ENCODE peak calls at places on chromosome 22, in eight cellular contexts. One of them, this sample, is unnamed.

GRCh38 chr22:27377901-27378300 is 423.7 kb downstream of the MN1 start:
- DNase-seq in ovary: peak; percentile 70
- DNase-seq in tibial nerve: no peak
- DNase-seq in tibial artery: no peak
- DNase-seq in stomach: peak; percentile 83
- DNase-seq in GM06990: no peak
- DNase-seq in body of pancreas: peak; percentile 97
- DNase-seq in H9: no peak
- DNase-seq in this sample: no peak

GRCh38 chr22:22025320-22026156 is 43.0 kb upstream of the TOP3B start:
- DNase-seq in ovary: no peak
- DNase-seq in tibial nerve: no peak
- DNase-seq in tibial artery: no peak
- DNase-seq in stomach: no peak
- DNase-seq in GM06990: peak; percentile 84
- DNase-seq in body of pancreas: no peak
- DNase-seq in H9: no peak
- DNase-seq in this sample: no peak

GRCh38 chr22:17914474-17914873 is 109.9 kb downstream of the MICAL3 start:
- DNase-seq in ovary: no peak
- DNase-seq in tibial nerve: no peak
- DNase-seq in tibial artery: no peak
- DNase-seq in stomach: no peak
- DNase-seq in GM06990: no peak
- DNase-seq in body of pancreas: no peak
- DNase-seq in H9: no peak
- DNase-seq in this sample: no peak

GRCh38 chr22:27994481-27995331 is 75.7 kb upstream of the PITPNB start:
- DNase-seq in ovary: peak; percentile 23
- DNase-seq in tibial nerve: no peak
- DNase-seq in tibial artery: peak; percentile 17
- DNase-seq in stomach: no peak
- DNase-seq in GM06990: no peak
- DNase-seq in body of pancreas: no peak
- DNase-seq in H9: no peak
- DNase-seq in this sample: no peak

GRCh38 chr22:50505776-50506610 is 1.5 kb downstream of the LMF2 start:
- DNase-seq in ovary: peak; percentile 58
- DNase-seq in tibial nerve: no peak
- DNase-seq in tibial artery: no peak
- DNase-seq in stomach: no peak
- DNase-seq in GM06990: no peak
- DNase-seq in body of pancreas: peak; percentile 85
- DNase-seq in H9: peak; percentile 30
- DNase-seq in this sample: no peak

GRCh38 chr22:26617251-26618199 is at the start of gene CRYBB1:
- DNase-seq in ovary: no peak
- DNase-seq in tibial nerve: no peak
- DNase-seq in tibial artery: peak; percentile 28
- DNase-seq in stomach: no peak
- DNase-seq in GM06990: no peak
- DNase-seq in body of pancreas: peak; percentile 44
- DNase-seq in H9: no peak
- DNase-seq in this sample: no peak

GRCh38 chr22:17578129-17578754 is 14.9 kb downstream of the SLC25A18 start:
- DNase-seq in ovary: peak; percentile 57
- DNase-seq in tibial nerve: peak; percentile 38
- DNase-seq in tibial artery: peak; percentile 48
- DNase-seq in stomach: peak; percentile 77
- DNase-seq in GM06990: no peak
- DNase-seq in body of pancreas: peak; percentile 84
- DNase-seq in H9: no peak
- DNase-seq in this sample: peak; percentile 84

GRCh38 chr22:32328306-32329201 is 29.1 kb upstream of the RFPL3 start:
- DNase-seq in ovary: peak; percentile 10
- DNase-seq in tibial nerve: no peak
- DNase-seq in tibial artery: no peak
- DNase-seq in stomach: peak; percentile 7
- DNase-seq in GM06990: no peak
- DNase-seq in body of pancreas: no peak
- DNase-seq in H9: no peak
- DNase-seq in this sample: peak; percentile 30

GRCh38 chr22:38567531-38568245 is 2.3 kb downstream of the DMC1 start:
- DNase-seq in ovary: no peak
- DNase-seq in tibial nerve: no peak
- DNase-seq in tibial artery: no peak
- DNase-seq in stomach: no peak
- DNase-seq in GM06990: no peak
- DNase-seq in body of pancreas: no peak
- DNase-seq in H9: no peak
- DNase-seq in this sample: no peak

GRCh38 chr22:18056802-18057474 is 20.9 kb upstream of the PEX26 start:
- DNase-seq in ovary: no peak
- DNase-seq in tibial nerve: no peak
- DNase-seq in tibial artery: no peak
- DNase-seq in stomach: no peak
- DNase-seq in GM06990: peak; percentile 81
- DNase-seq in body of pancreas: no peak
- DNase-seq in H9: no peak
- DNase-seq in this sample: no peak

GRCh38 chr22:23315341-23315917 is 135.1 kb downstream of the BCR start:
- DNase-seq in ovary: peak; percentile 86
- DNase-seq in tibial nerve: peak; percentile 56
- DNase-seq in tibial artery: peak; percentile 59
- DNase-seq in stomach: peak; percentile 73
- DNase-seq in GM06990: no peak
- DNase-seq in body of pancreas: peak; percentile 56
- DNase-seq in H9: peak; percentile 82
- DNase-seq in this sample: peak; percentile 75

GRCh38 chr22:24001314-24001713 is 3.9 kb downstream of the GSTT4 start:
- DNase-seq in ovary: no peak
- DNase-seq in tibial nerve: no peak
- DNase-seq in tibial artery: no peak
- DNase-seq in stomach: no peak
- DNase-seq in GM06990: no peak
- DNase-seq in body of pancreas: no peak
- DNase-seq in H9: peak; percentile 69
- DNase-seq in this sample: no peak

GRCh38 chr22:49590381-49590780 is 237.3 kb downstream of the BRD1 start:
- DNase-seq in ovary: no peak
- DNase-seq in tibial nerve: no peak
- DNase-seq in tibial artery: no peak
- DNase-seq in stomach: no peak
- DNase-seq in GM06990: no peak
- DNase-seq in body of pancreas: no peak
- DNase-seq in H9: no peak
- DNase-seq in this sample: no peak

GRCh38 chr22:37507731-37508130 is 11.5 kb downstream of the CARD10 start:
- DNase-seq in ovary: no peak
- DNase-seq in tibial nerve: no peak
- DNase-seq in tibial artery: no peak
- DNase-seq in stomach: no peak
- DNase-seq in GM06990: no peak
- DNase-seq in body of pancreas: no peak
- DNase-seq in H9: no peak
- DNase-seq in this sample: no peak

GRCh38 chr22:32802291-32802826 is 854 bp downstream of the TIMP3 start:
- DNase-seq in ovary: no peak
- DNase-seq in tibial nerve: no peak
- DNase-seq in tibial artery: no peak
- DNase-seq in stomach: no peak
- DNase-seq in GM06990: no peak
- DNase-seq in body of pancreas: no peak
- DNase-seq in H9: no peak
- DNase-seq in this sample: no peak

GRCh38 chr22:35484651-35485372 is 55.8 kb upstream of the RASD2 start:
- DNase-seq in ovary: no peak
- DNase-seq in tibial nerve: no peak
- DNase-seq in tibial artery: no peak
- DNase-seq in stomach: no peak
- DNase-seq in GM06990: no peak
- DNase-seq in body of pancreas: no peak
- DNase-seq in H9: no peak
- DNase-seq in this sample: no peak

GRCh38 chr22:37310815-37311595 is 28.7 kb downstream of the CYTH4 start:
- DNase-seq in ovary: no peak
- DNase-seq in tibial nerve: no peak
- DNase-seq in tibial artery: no peak
- DNase-seq in stomach: no peak
- DNase-seq in GM06990: no peak
- DNase-seq in body of pancreas: peak; percentile 62
- DNase-seq in H9: no peak
- DNase-seq in this sample: peak; percentile 64

GRCh38 chr22:29165336-29166060 is 40.2 kb upstream of the EMID1 start:
- DNase-seq in ovary: peak; percentile 25
- DNase-seq in tibial nerve: no peak
- DNase-seq in tibial artery: no peak
- DNase-seq in stomach: no peak
- DNase-seq in GM06990: no peak
- DNase-seq in body of pancreas: no peak
- DNase-seq in H9: no peak
- DNase-seq in this sample: no peak

GRCh38 chr22:34055525-34056200 is 135.4 kb upstream of the LARGE1 start:
- DNase-seq in ovary: no peak
- DNase-seq in tibial nerve: no peak
- DNase-seq in tibial artery: no peak
- DNase-seq in stomach: peak; percentile 28
- DNase-seq in GM06990: peak; percentile 15
- DNase-seq in body of pancreas: peak; percentile 2
- DNase-seq in H9: peak; percentile 82
- DNase-seq in this sample: no peak

GRCh38 chr22:28899199-28899853 is 16.0 kb downstream of the ZNRF3 start:
- DNase-seq in ovary: peak; percentile 19
- DNase-seq in tibial nerve: no peak
- DNase-seq in tibial artery: no peak
- DNase-seq in stomach: no peak
- DNase-seq in GM06990: no peak
- DNase-seq in body of pancreas: no peak
- DNase-seq in H9: no peak
- DNase-seq in this sample: no peak

GRCh38 chr22:27637604-27638003 is 164.0 kb downstream of the MN1 start:
- DNase-seq in ovary: no peak
- DNase-seq in tibial nerve: no peak
- DNase-seq in tibial artery: no peak
- DNase-seq in stomach: no peak
- DNase-seq in GM06990: no peak
- DNase-seq in body of pancreas: no peak
- DNase-seq in H9: no peak
- DNase-seq in this sample: no peak

GRCh38 chr22:32591620-32592019 is 117.0 kb downstream of the FBXO7 start:
- DNase-seq in ovary: no peak
- DNase-seq in tibial nerve: no peak
- DNase-seq in tibial artery: no peak
- DNase-seq in stomach: no peak
- DNase-seq in GM06990: no peak
- DNase-seq in body of pancreas: no peak
- DNase-seq in H9: no peak
- DNase-seq in this sample: no peak

GRCh38 chr22:35561796-35562526 is 21.3 kb downstream of the RASD2 start:
- DNase-seq in ovary: no peak
- DNase-seq in tibial nerve: no peak
- DNase-seq in tibial artery: no peak
- DNase-seq in stomach: no peak
- DNase-seq in GM06990: no peak
- DNase-seq in body of pancreas: no peak
- DNase-seq in H9: peak; percentile 81
- DNase-seq in this sample: no peak

GRCh38 chr22:48567213-48567975 is 1260.3 kb downstream of the BRD1 start:
- DNase-seq in ovary: no peak
- DNase-seq in tibial nerve: no peak
- DNase-seq in tibial artery: no peak
- DNase-seq in stomach: no peak
- DNase-seq in GM06990: no peak
- DNase-seq in body of pancreas: no peak
- DNase-seq in H9: no peak
- DNase-seq in this sample: no peak
- H3K27me3 ChIP-seq in ovary: no peaks in the 10 kb centered on the region
- H3K27me3 ChIP-seq in tibial nerve: no peaks in the 10 kb centered on the region
- H3K27me3 ChIP-seq in tibial artery: peaks cover 19% of the 10 kb centered on the region
- H3K27me3 ChIP-seq in stomach: peaks cover 64% of the 10 kb centered on the region
- H3K27me3 ChIP-seq in GM06990: no peaks in the 10 kb centered on the region
- H3K27me3 ChIP-seq in body of pancreas: no peaks in the 10 kb centered on the region
- H3K27me3 ChIP-seq in H9: no peaks in the 10 kb centered on the region
- H3K27me3 ChIP-seq in this sample: no peaks in the 10 kb centered on the region

GRCh38 chr22:43529461-43529860 is 117.6 kb downstream of the MPPED1 start:
- DNase-seq in ovary: no peak
- DNase-seq in tibial nerve: no peak
- DNase-seq in tibial artery: no peak
- DNase-seq in stomach: no peak
- DNase-seq in GM06990: no peak
- DNase-seq in body of pancreas: no peak
- DNase-seq in H9: no peak
- DNase-seq in this sample: no peak
- TF ChIP-seq CTCF in ovary: no peak
- TF ChIP-seq CTCF in tibial nerve: no peak
- TF ChIP-seq CTCF in tibial artery: no peak
- TF ChIP-seq CTCF in stomach: no peak
- TF ChIP-seq CTCF in GM06990: no peak
- TF ChIP-seq CTCF in body of pancreas: no peak
- TF ChIP-seq CTCF in H9: no peak
- TF ChIP-seq CTCF in this sample: no peak

GRCh38 chr22:39926175-39927152 is 25.6 kb downstream of the GRAP2 start:
- DNase-seq in ovary: no peak
- DNase-seq in tibial nerve: no peak
- DNase-seq in tibial artery: no peak
- DNase-seq in stomach: no peak
- DNase-seq in GM06990: no peak
- DNase-seq in body of pancreas: peak; percentile 13
- DNase-seq in H9: no peak
- DNase-seq in this sample: no peak
- H3K27me3 ChIP-seq in ovary: no peaks in the 10 kb centered on the region
- H3K27me3 ChIP-seq in tibial nerve: no peaks in the 10 kb centered on the region
- H3K27me3 ChIP-seq in tibial artery: peaks cover 47% of the 10 kb centered on the region
- H3K27me3 ChIP-seq in stomach: peaks cover 40% of the 10 kb centered on the region
- H3K27me3 ChIP-seq in GM06990: no peaks in the 10 kb centered on the region
- H3K27me3 ChIP-seq in body of pancreas: no peaks in the 10 kb centered on the region
- H3K27me3 ChIP-seq in H9: no peaks in the 10 kb centered on the region
- H3K27me3 ChIP-seq in this sample: no peaks in the 10 kb centered on the region

DNA sequence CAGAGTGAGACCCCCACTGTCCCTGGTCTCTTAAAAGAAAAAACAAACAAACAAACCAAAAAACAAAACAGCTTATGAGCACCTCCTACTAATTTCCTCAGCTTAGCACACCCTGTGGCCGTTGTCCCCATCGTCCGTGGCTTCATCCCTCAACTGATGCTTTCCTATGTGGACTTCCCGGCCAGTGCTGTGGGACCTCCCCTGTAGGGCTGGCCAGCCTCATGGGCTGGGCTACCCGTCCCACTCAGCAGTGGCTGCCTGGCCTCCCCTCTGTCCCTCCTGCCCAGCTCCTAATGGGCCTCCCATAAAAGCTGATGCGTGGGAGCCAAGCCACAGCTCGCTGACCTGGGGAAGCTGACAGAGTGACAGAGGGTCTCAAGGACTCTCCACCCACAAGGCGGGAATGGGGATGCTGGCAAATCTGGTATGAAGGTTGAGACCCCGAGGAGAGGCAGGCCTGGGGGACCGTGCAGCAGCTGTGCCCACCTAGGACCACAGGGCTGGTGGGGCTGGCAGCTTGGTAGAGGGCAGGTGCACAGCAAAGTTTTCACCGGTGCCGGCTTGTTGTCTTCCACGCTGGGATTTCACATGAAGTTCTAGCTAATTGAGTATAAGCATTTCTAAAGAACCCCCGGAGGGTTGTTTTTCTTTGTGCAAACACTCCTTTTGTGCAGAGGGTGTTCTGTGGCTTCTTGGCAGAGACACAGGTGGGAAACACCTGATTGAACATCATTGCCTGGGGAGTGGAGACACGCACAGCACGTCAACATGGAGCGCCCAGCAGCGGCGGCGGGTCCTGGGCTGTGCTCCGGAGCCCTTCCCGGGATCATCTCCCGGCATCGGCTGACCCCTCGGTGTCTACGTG is 23.2 kb downstream of the TBX1 start:
- DNase-seq in ovary: peak; percentile 23
- DNase-seq in tibial nerve: no peak
- DNase-seq in tibial artery: no peak
- DNase-seq in stomach: no peak
- DNase-seq in GM06990: no peak
- DNase-seq in body of pancreas: no peak
- DNase-seq in H9: no peak
- DNase-seq in this sample: no peak
- TF ChIP-seq CTCF in ovary: no peak
- TF ChIP-seq CTCF in tibial nerve: no peak
- TF ChIP-seq CTCF in tibial artery: no peak
- TF ChIP-seq CTCF in stomach: no peak
- TF ChIP-seq CTCF in GM06990: no peak
- TF ChIP-seq CTCF in body of pancreas: no peak
- TF ChIP-seq CTCF in H9: no peak
- TF ChIP-seq CTCF in this sample: no peak

This sample was measured in right atrium auricular region.